ENCODE peak calls at places on chromosomes 16 and 17, in eight cellular contexts. U is CD4-positive, alpha-beta T cell; Y is OCI-LY7; V is uterus; T is dorsolateral prefrontal cortex; B is testis; E is pancreas; S is lung. J is an unnamed sample.

GRCh38 chr16:24005577-24005976 is 169.8 kb downstream of the PRKCB start:
- DNase-seq in U (no peak), Y (no peak), V (no peak), T (no peak), B (no peak), E (no peak), S (no peak), J (no peak)

GRCh38 chr16:69397821-69398521 is 12.2 kb upstream of the TERF2 start:
- DNase-seq in U (no peak), Y (peak; percentile 24), V (peak; percentile 55), T (no peak), B (peak; percentile 67), E (no peak), S (no peak), J (peak; percentile 74)

GRCh38 chr17:45334231-45334630 is 17.4 kb upstream of the MAP3K14 start:
- DNase-seq in U (no peak), Y (peak; percentile 65), V (peak; percentile 4), T (no peak), B (no peak), E (no peak), S (no peak), J (no peak)

GRCh38 chr17:55238197-55238930 is 26.4 kb upstream of the HLF start:
- DNase-seq in U (peak; percentile 75), Y (no peak), V (peak; percentile 95), T (peak; percentile 94), B (peak; percentile 98), E (peak; percentile 98), S (peak; percentile 90), J (peak; percentile 78)

GRCh38 chr17:77002103-77003045 is 134.2 kb downstream of the MGAT5B start:
- DNase-seq in U (no peak), Y (no peak), V (no peak), T (no peak), B (no peak), E (no peak), S (no peak), J (peak; percentile 75)

GRCh38 chr16:57866529-57866918 is 64.2 kb upstream of the KIFC3 start:
- DNase-seq in U (no peak), Y (no peak), V (no peak), T (no peak), B (no peak), E (no peak), S (no peak), J (no peak)

GRCh38 chr17:29291163-29291752 is 2.7 kb downstream of the NUFIP2 start:
- DNase-seq in U (no peak), Y (peak; percentile 74), V (no peak), T (no peak), B (no peak), E (no peak), S (no peak), J (peak; percentile 61)

GRCh38 chr17:56943505-56944125 is 17.2 kb downstream of the COIL start:
- DNase-seq in U (no peak), Y (no peak), V (no peak), T (no peak), B (no peak), E (no peak), S (no peak), J (peak; percentile 6)

GRCh38 chr17:65544658-65545057 is 16.8 kb downstream of the AXIN2 start:
- DNase-seq in U (no peak), Y (no peak), V (no peak), T (no peak), B (no peak), E (no peak), S (no peak), J (no peak)

GRCh38 chr16:80288616-80289015 is 252.2 kb upstream of the DYNLRB2 start:
- DNase-seq in U (no peak), Y (no peak), V (peak; percentile 50), T (no peak), B (no peak), E (no peak), S (no peak), J (no peak)

GRCh38 chr17:62670202-62670821 is 42.8 kb downstream of the MRC2 start:
- DNase-seq in U (no peak), Y (no peak), V (no peak), T (no peak), B (peak; percentile 73), E (peak; percentile 39), S (no peak), J (no peak)

GRCh38 chr17:69524854-69525253 is 110.4 kb downstream of the MAP2K6 start:
- DNase-seq in U (no peak), Y (no peak), V (no peak), T (no peak), B (no peak), E (no peak), S (no peak), J (no peak)

GRCh38 chr16:85227262-85227923 is 115.1 kb upstream of the CIBAR2 start:
- DNase-seq in U (no peak), Y (peak; percentile 76), V (no peak), T (no peak), B (no peak), E (no peak), S (no peak), J (no peak)
- H3K27ac ChIP-seq in U (no peak overlapping the region), Y (peak overlapping the region; percentile 47), V (no peak overlapping the region), T (no peak overlapping the region), B (no peak overlapping the region), E (no peak overlapping the region), S (no peak overlapping the region), J (no peak overlapping the region)

DNA sequence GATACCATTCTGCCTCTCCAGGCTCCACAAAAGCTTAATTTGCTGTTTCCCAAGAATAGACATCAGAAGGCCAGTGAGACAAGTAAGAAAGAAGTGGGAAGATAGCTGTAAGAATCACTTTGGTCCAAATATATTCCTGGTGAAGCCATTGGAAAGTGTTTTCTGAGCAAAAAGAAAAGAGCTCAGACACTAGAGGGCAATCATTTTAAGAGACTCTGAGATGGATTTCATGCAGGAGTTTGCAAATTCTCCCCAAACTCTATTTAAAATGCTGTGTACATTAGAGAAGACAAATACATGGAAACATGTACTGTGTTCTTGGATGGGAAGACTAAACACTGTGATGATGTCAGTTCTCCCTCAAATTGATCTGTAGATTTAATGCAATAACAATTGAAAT is 8.0 kb upstream of the SLC6A2 start:
- DNase-seq in U (no peak), Y (no peak), V (no peak), T (no peak), B (no peak), E (no peak), S (no peak), J (no peak)
- TF ChIP-seq CTCF in U (no peak), Y (no peak), V (no peak), T (peak; percentile 24), B (no peak), E (no peak), S (no peak), J (no peak)

GRCh38 chr17:61253293-61253801 is 146.3 kb upstream of the TBX2 start:
- DNase-seq in U (no peak), Y (no peak), V (peak; percentile 46), T (no peak), B (peak; percentile 76), E (no peak), S (no peak), J (no peak)
- H3K27ac ChIP-seq in U (no peak overlapping the region), Y (no peak overlapping the region), V (peak overlapping the region; percentile 81), T (no peak overlapping the region), B (peak overlapping the region; percentile 63), E (no peak overlapping the region), S (peak overlapping the region; percentile 43), J (no peak overlapping the region)

GRCh38 chr17:82959242-82959930 is 119.6 kb upstream of the ZNF750 start:
- DNase-seq in U (no peak), Y (no peak), V (no peak), T (no peak), B (peak; percentile 13), E (peak; percentile 47), S (no peak), J (no peak)

GRCh38 chr17:82957961-82958491 is 118.2 kb upstream of the ZNF750 start:
- DNase-seq in U (no peak), Y (no peak), V (no peak), T (no peak), B (peak; percentile 13), E (no peak), S (no peak), J (no peak)

GRCh38 chr17:82956146-82956725 is 116.4 kb upstream of the ZNF750 start:
- DNase-seq in U (no peak), Y (no peak), V (no peak), T (peak; percentile 7), B (peak; percentile 11), E (peak; percentile 34), S (no peak), J (no peak)

GRCh38 chr17:82957469-82957795 is 117.6 kb upstream of the ZNF750 start:
- DNase-seq in U (no peak), Y (no peak), V (no peak), T (no peak), B (peak; percentile 11), E (no peak), S (no peak), J (no peak)

GRCh38 chr17:82956726-82957468 is 117.1 kb upstream of the ZNF750 start:
- DNase-seq in U (no peak), Y (no peak), V (no peak), T (no peak), B (peak; percentile 12), E (peak; percentile 60), S (no peak), J (no peak)
- TF ChIP-seq CTCF in U (no peak), Y (no peak), V (no peak), T (no peak), B (no peak), E (no peak), S (no peak), J (no peak)

DNA sequence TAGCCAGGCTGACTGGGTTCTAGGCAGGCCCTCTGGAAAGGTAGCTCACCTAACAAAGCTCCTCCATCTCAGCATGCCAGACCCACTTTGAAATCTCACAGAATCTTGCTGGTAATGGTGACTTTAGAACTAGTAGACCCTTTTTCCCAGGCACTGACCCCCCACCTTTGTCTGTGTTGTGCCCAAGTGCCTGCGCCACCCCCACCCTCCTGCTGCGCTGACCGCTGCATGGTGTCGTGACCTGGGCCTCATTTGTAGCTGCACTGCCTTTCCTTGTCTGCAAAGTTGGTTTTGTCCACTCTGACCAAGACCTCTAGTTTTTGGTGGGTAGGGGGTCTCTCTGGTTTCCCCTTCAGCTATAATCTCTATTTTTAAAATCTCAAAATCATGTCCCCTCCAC is 6.8 kb downstream of the ATXN1L start:
- DNase-seq in U (no peak), Y (no peak), V (no peak), T (no peak), B (no peak), E (no peak), S (no peak), J (no peak)
- H3K27ac ChIP-seq in U (no peak overlapping the region), Y (no peak overlapping the region), V (peak overlapping the region; percentile 37), T (no peak overlapping the region), B (no peak overlapping the region), E (no peak overlapping the region), S (no peak overlapping the region), J (no peak overlapping the region)

GRCh38 chr16:66484453-66485213 is 57.5 kb downstream of the BEAN1 start:
- DNase-seq in U (no peak), Y (peak; percentile 24), V (no peak), T (no peak), B (no peak), E (no peak), S (no peak), J (no peak)
- TF ChIP-seq CTCF in U (no peak), Y (peak; percentile 21), V (no peak), T (no peak), B (no peak), E (no peak), S (no peak), J (no peak)

J was measured in brain microvascular endothelial cell.